ENCODE peak calls at places on chromosome 18, in five cellular contexts. V, N, R, F and Y are unnamed samples.

GRCh38 chr18:12049983-12050811 is 43.4 kb upstream of the ANKRD62 start:
- DNase-seq in V (no peak), N (no peak), R (no peak), F (no peak), Y (no peak)

GRCh38 chr18:24293254-24293653 is 104.4 kb downstream of the OSBPL1A start:
- DNase-seq in V (no peak), N (no peak), R (no peak), F (no peak), Y (no peak)

GRCh38 chr18:58095251-58095650 is 51.2 kb downstream of the NEDD4L start:
- DNase-seq in V (no peak), N (no peak), R (no peak), F (no peak), Y (no peak)

GRCh38 chr18:33159151-33159550 is 281.4 kb downstream of the CCDC178 start:
- DNase-seq in V (no peak), N (no peak), R (no peak), F (no peak), Y (no peak)

GRCh38 chr18:46546111-46546640 is 110.8 kb downstream of the LOXHD1 start:
- DNase-seq in V (no peak), N (no peak), R (no peak), F (no peak), Y (no peak)

GRCh38 chr18:25962176-25962575 is 128.2 kb downstream of the SS18 start:
- DNase-seq in V (no peak), N (no peak), R (no peak), F (no peak), Y (no peak)

GRCh38 chr18:79511271-79511670 is 115.5 kb downstream of the NFATC1 start:
- DNase-seq in V (no peak), N (no peak), R (no peak), F (peak), Y (no peak)

GRCh38 chr18:51363384-51363783 is 165.9 kb upstream of the MEX3C start:
- DNase-seq in V (no peak), N (no peak), R (no peak), F (no peak), Y (no peak)

GRCh38 chr18:73288813-73289212 is 421.0 kb upstream of the NETO1 start:
- DNase-seq in V (no peak), N (no peak), R (no peak), F (no peak), Y (no peak)

GRCh38 chr18:51461956-51462355 is 264.5 kb upstream of the MEX3C start:
- DNase-seq in V (no peak), N (no peak), R (no peak), F (no peak), Y (no peak)

GRCh38 chr18:9260388-9261380 is 73.9 kb upstream of the TWSG1 start:
- DNase-seq in V (no peak), N (no peak), R (no peak), F (no peak), Y (no peak)

GRCh38 chr18:45402485-45403056 is 212.7 kb upstream of the SLC14A2 start:
- DNase-seq in V (no peak), N (peak), R (no peak), F (no peak), Y (no peak)

GRCh38 chr18:44508474-44508873 is 172.2 kb upstream of the SETBP1 start:
- DNase-seq in V (no peak), N (no peak), R (no peak), F (no peak), Y (no peak)